ENCODE peak calls at places on chromosomes 12 and 14, in ten cellular contexts. One of them, this sample, is unnamed. For H3K27me3, the result is how much of the 10 kb centered on the place peaks cover.

GRCh38 chr14:32345311-32345771 is 16.2 kb downstream of the AKAP6 start:
- DNase-seq in left lung: no peak
- DNase-seq in adrenal gland: no peak
- DNase-seq in cardiac muscle cell: peak
- DNase-seq in colonic mucosa: peak
- DNase-seq in psoas muscle: no peak
- DNase-seq in neural progenitor cell: no peak
- DNase-seq in WERI-Rb-1: peak
- DNase-seq in CD8-positive, alpha-beta T cell: no peak
- DNase-seq in IMR-90: peak
- DNase-seq in this sample: no peak

GRCh38 chr12:76020281-76020680 is 11.3 kb downstream of the PHLDA1 start:
- DNase-seq in left lung: no peak
- DNase-seq in psoas muscle: peak
- DNase-seq in IMR-90: peak
- DNase-seq in neural progenitor cell: no peak
- DNase-seq in colonic mucosa: no peak
- DNase-seq in CD8-positive, alpha-beta T cell: peak
- DNase-seq in WERI-Rb-1: no peak
- DNase-seq in adrenal gland: no peak
- DNase-seq in cardiac muscle cell: peak
- DNase-seq in this sample: no peak

GRCh38 chr14:54555651-54556050 is 11.3 kb upstream of the SAMD4A start:
- DNase-seq in CD8-positive, alpha-beta T cell: no peak
- DNase-seq in colonic mucosa: no peak
- DNase-seq in cardiac muscle cell: no peak
- DNase-seq in neural progenitor cell: no peak
- DNase-seq in psoas muscle: no peak
- DNase-seq in adrenal gland: no peak
- DNase-seq in left lung: no peak
- DNase-seq in IMR-90: no peak
- DNase-seq in WERI-Rb-1: no peak
- DNase-seq in this sample: no peak

GRCh38 chr12:1046727-1047126 is 55.7 kb downstream of the ERC1 start:
- DNase-seq in CD8-positive, alpha-beta T cell: no peak
- DNase-seq in psoas muscle: no peak
- DNase-seq in IMR-90: no peak
- DNase-seq in neural progenitor cell: no peak
- DNase-seq in WERI-Rb-1: no peak
- DNase-seq in colonic mucosa: no peak
- DNase-seq in cardiac muscle cell: no peak
- DNase-seq in adrenal gland: no peak
- DNase-seq in left lung: no peak
- DNase-seq in this sample: no peak

GRCh38 chr14:52911904-52912303 is 38.9 kb downstream of the FERMT2 start:
- DNase-seq in adrenal gland: no peak
- DNase-seq in WERI-Rb-1: no peak
- DNase-seq in IMR-90: no peak
- DNase-seq in left lung: no peak
- DNase-seq in psoas muscle: no peak
- DNase-seq in colonic mucosa: no peak
- DNase-seq in neural progenitor cell: no peak
- DNase-seq in cardiac muscle cell: no peak
- DNase-seq in CD8-positive, alpha-beta T cell: no peak
- DNase-seq in this sample: no peak

GRCh38 chr12:4858385-4858784 is 51.3 kb upstream of the KCNA1 start:
- DNase-seq in CD8-positive, alpha-beta T cell: no peak
- DNase-seq in IMR-90: no peak
- DNase-seq in psoas muscle: no peak
- DNase-seq in WERI-Rb-1: peak
- DNase-seq in adrenal gland: no peak
- DNase-seq in colonic mucosa: no peak
- DNase-seq in left lung: no peak
- DNase-seq in neural progenitor cell: peak
- DNase-seq in cardiac muscle cell: no peak
- DNase-seq in this sample: peak

GRCh38 chr12:122032570-122032969 is 10.9 kb downstream of the BCL7A start:
- DNase-seq in neural progenitor cell: no peak
- DNase-seq in left lung: no peak
- DNase-seq in IMR-90: no peak
- DNase-seq in psoas muscle: no peak
- DNase-seq in WERI-Rb-1: no peak
- DNase-seq in cardiac muscle cell: no peak
- DNase-seq in colonic mucosa: no peak
- DNase-seq in adrenal gland: no peak
- DNase-seq in CD8-positive, alpha-beta T cell: no peak
- DNase-seq in this sample: no peak

GRCh38 chr14:61321385-61322010 is at the start of gene PRKCH:
- DNase-seq in psoas muscle: peak
- DNase-seq in adrenal gland: peak
- DNase-seq in IMR-90: peak
- DNase-seq in colonic mucosa: peak
- DNase-seq in left lung: peak
- DNase-seq in neural progenitor cell: peak
- DNase-seq in CD8-positive, alpha-beta T cell: peak
- DNase-seq in WERI-Rb-1: peak
- DNase-seq in cardiac muscle cell: peak
- DNase-seq in this sample: peak

GRCh38 chr12:4383304-4383865 is 3.9 kb upstream of the FGF23 start:
- DNase-seq in WERI-Rb-1: peak
- DNase-seq in adrenal gland: no peak
- DNase-seq in CD8-positive, alpha-beta T cell: no peak
- DNase-seq in neural progenitor cell: peak
- DNase-seq in left lung: no peak
- DNase-seq in cardiac muscle cell: no peak
- DNase-seq in IMR-90: no peak
- DNase-seq in colonic mucosa: no peak
- DNase-seq in psoas muscle: no peak
- DNase-seq in this sample: no peak

GRCh38 chr12:78916845-78917480 is 52.4 kb downstream of the SYT1 start:
- DNase-seq in WERI-Rb-1: no peak
- DNase-seq in left lung: no peak
- DNase-seq in CD8-positive, alpha-beta T cell: no peak
- DNase-seq in adrenal gland: no peak
- DNase-seq in neural progenitor cell: no peak
- DNase-seq in cardiac muscle cell: peak
- DNase-seq in IMR-90: peak
- DNase-seq in psoas muscle: no peak
- DNase-seq in colonic mucosa: no peak
- DNase-seq in this sample: no peak

GRCh38 chr12:122006186-122006926 is 15.3 kb upstream of the BCL7A start:
- DNase-seq in CD8-positive, alpha-beta T cell: peak
- DNase-seq in left lung: no peak
- DNase-seq in IMR-90: no peak
- DNase-seq in adrenal gland: no peak
- DNase-seq in neural progenitor cell: no peak
- DNase-seq in cardiac muscle cell: no peak
- DNase-seq in psoas muscle: no peak
- DNase-seq in WERI-Rb-1: no peak
- DNase-seq in colonic mucosa: no peak
- DNase-seq in this sample: no peak

GRCh38 chr12:26198742-26199141 is 3.4 kb downstream of the SSPN start:
- DNase-seq in cardiac muscle cell: peak
- DNase-seq in adrenal gland: peak
- DNase-seq in CD8-positive, alpha-beta T cell: no peak
- DNase-seq in left lung: no peak
- DNase-seq in neural progenitor cell: no peak
- DNase-seq in psoas muscle: peak
- DNase-seq in colonic mucosa: no peak
- DNase-seq in WERI-Rb-1: no peak
- DNase-seq in IMR-90: peak
- DNase-seq in this sample: no peak

GRCh38 chr14:26394114-26394855 is 203.5 kb downstream of the NOVA1 start:
- DNase-seq in cardiac muscle cell: peak
- DNase-seq in CD8-positive, alpha-beta T cell: no peak
- DNase-seq in adrenal gland: no peak
- DNase-seq in WERI-Rb-1: no peak
- DNase-seq in colonic mucosa: no peak
- DNase-seq in IMR-90: peak
- DNase-seq in left lung: no peak
- DNase-seq in neural progenitor cell: peak
- DNase-seq in psoas muscle: no peak
- DNase-seq in this sample: peak

GRCh38 chr14:26401170-26401968 is 196.5 kb downstream of the NOVA1 start:
- DNase-seq in colonic mucosa: no peak
- DNase-seq in cardiac muscle cell: no peak
- DNase-seq in CD8-positive, alpha-beta T cell: no peak
- DNase-seq in psoas muscle: no peak
- DNase-seq in IMR-90: no peak
- DNase-seq in neural progenitor cell: no peak
- DNase-seq in WERI-Rb-1: no peak
- DNase-seq in adrenal gland: no peak
- DNase-seq in left lung: no peak
- DNase-seq in this sample: peak

GRCh38 chr14:26398616-26399015 is 199.2 kb downstream of the NOVA1 start:
- DNase-seq in IMR-90: no peak
- DNase-seq in neural progenitor cell: no peak
- DNase-seq in CD8-positive, alpha-beta T cell: no peak
- DNase-seq in left lung: no peak
- DNase-seq in WERI-Rb-1: no peak
- DNase-seq in cardiac muscle cell: peak
- DNase-seq in psoas muscle: no peak
- DNase-seq in adrenal gland: no peak
- DNase-seq in colonic mucosa: no peak
- DNase-seq in this sample: no peak

GRCh38 chr14:26392498-26392897 is 205.3 kb downstream of the NOVA1 start:
- DNase-seq in psoas muscle: no peak
- DNase-seq in WERI-Rb-1: no peak
- DNase-seq in IMR-90: no peak
- DNase-seq in neural progenitor cell: no peak
- DNase-seq in colonic mucosa: no peak
- DNase-seq in cardiac muscle cell: no peak
- DNase-seq in adrenal gland: no peak
- DNase-seq in left lung: no peak
- DNase-seq in CD8-positive, alpha-beta T cell: no peak
- DNase-seq in this sample: no peak

DNA sequence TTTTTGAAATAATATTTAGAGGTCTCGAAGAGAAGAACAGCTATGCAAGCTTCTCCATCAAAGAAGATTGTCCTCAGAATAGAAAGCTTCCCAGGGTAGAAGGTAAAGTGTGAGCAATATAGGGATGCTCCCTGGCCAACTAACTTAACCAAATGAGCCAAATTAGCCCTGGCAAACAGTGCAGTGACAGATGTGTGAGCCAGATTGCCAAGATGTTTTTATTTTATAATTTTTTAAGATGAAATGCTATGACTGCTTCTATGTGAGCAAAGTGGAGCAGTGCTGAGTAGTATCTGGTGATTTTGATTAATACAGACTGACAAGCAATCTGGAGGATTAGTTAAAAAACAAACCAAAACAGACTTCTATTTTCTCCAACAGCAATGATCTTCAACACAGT is 202.1 kb downstream of the NOVA1 start:
- DNase-seq in neural progenitor cell: no peak
- DNase-seq in IMR-90: no peak
- DNase-seq in psoas muscle: no peak
- DNase-seq in adrenal gland: no peak
- DNase-seq in WERI-Rb-1: no peak
- DNase-seq in CD8-positive, alpha-beta T cell: no peak
- DNase-seq in left lung: no peak
- DNase-seq in cardiac muscle cell: no peak
- DNase-seq in colonic mucosa: no peak
- DNase-seq in this sample: no peak
- H3K27me3 ChIP-seq in neural progenitor cell: under half
- H3K27me3 ChIP-seq in IMR-90: under half
- H3K27me3 ChIP-seq in psoas muscle: under half
- H3K27me3 ChIP-seq in adrenal gland: under half
- H3K27me3 ChIP-seq in WERI-Rb-1: under half
- H3K27me3 ChIP-seq in CD8-positive, alpha-beta T cell: under half
- H3K27me3 ChIP-seq in left lung: under half
- H3K27me3 ChIP-seq in cardiac muscle cell: under half
- H3K27me3 ChIP-seq in colonic mucosa: under half
- H3K27me3 ChIP-seq in this sample: under half

DNA sequence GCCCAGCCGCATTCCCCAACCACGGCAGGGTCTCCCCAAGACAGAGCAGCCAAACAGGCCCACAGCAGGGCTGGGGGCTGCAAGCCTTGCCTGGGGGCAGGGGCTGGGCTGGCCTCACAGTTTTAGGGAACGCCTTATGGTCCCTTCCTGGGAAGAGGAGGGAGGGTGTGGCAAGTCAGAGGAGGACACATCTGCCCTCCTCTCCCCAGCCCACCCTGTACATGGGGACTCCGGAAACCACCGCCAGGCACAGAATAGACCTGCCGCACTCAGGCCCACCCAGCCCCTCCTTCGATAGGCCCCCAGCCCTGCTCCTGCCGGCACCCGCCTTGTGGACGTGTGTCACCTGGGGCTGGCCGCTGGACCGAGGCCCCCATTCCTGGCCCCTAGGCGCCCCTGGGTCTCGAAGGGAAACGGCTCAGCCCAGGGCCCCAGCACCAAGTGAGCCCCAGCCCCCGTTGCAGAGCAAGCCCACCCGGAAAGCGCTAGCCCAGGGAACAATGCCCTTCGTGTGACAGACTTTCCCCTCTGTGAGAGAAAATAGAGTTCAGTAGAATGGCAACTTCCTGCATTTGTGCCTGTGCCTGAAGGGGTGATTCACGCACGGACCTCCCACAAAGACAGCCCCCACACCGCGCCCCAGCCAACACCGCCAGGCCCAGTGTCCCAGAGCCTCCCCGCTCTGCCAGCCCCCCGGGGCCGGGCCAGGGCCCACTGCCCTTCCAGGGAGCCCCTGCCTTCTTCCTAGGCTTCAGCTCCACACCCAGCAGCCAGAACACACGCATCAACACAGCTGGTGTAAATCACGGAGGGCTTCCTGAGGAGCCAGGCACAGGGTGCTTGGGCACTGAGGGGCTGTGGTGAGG is 12.0 kb upstream of the NUDT14 start:
- DNase-seq in CD8-positive, alpha-beta T cell: no peak
- DNase-seq in neural progenitor cell: no peak
- DNase-seq in adrenal gland: no peak
- DNase-seq in psoas muscle: no peak
- DNase-seq in cardiac muscle cell: peak
- DNase-seq in IMR-90: peak
- DNase-seq in WERI-Rb-1: no peak
- DNase-seq in left lung: no peak
- DNase-seq in colonic mucosa: no peak
- DNase-seq in this sample: no peak
- H3K27me3 ChIP-seq in CD8-positive, alpha-beta T cell: under half
- H3K27me3 ChIP-seq in neural progenitor cell: under half
- H3K27me3 ChIP-seq in adrenal gland: under half
- H3K27me3 ChIP-seq in psoas muscle: under half
- H3K27me3 ChIP-seq in cardiac muscle cell: under half
- H3K27me3 ChIP-seq in IMR-90: under half
- H3K27me3 ChIP-seq in WERI-Rb-1: under half
- H3K27me3 ChIP-seq in left lung: half or more
- H3K27me3 ChIP-seq in colonic mucosa: under half
- H3K27me3 ChIP-seq in this sample: under half

GRCh38 chr14:103518416-103519042 is 4.1 kb downstream of the CKB start:
- DNase-seq in cardiac muscle cell: peak
- DNase-seq in psoas muscle: peak
- DNase-seq in CD8-positive, alpha-beta T cell: peak
- DNase-seq in colonic mucosa: peak
- DNase-seq in neural progenitor cell: peak
- DNase-seq in IMR-90: peak
- DNase-seq in adrenal gland: peak
- DNase-seq in left lung: peak
- DNase-seq in WERI-Rb-1: peak
- DNase-seq in this sample: peak
- H3K27me3 ChIP-seq in cardiac muscle cell: under half
- H3K27me3 ChIP-seq in psoas muscle: under half
- H3K27me3 ChIP-seq in CD8-positive, alpha-beta T cell: under half
- H3K27me3 ChIP-seq in colonic mucosa: under half
- H3K27me3 ChIP-seq in neural progenitor cell: under half
- H3K27me3 ChIP-seq in IMR-90: under half
- H3K27me3 ChIP-seq in adrenal gland: under half
- H3K27me3 ChIP-seq in left lung: under half
- H3K27me3 ChIP-seq in WERI-Rb-1: under half
- H3K27me3 ChIP-seq in this sample: under half

GRCh38 chr14:100570726-100571454 is 16.3 kb downstream of the BEGAIN start:
- DNase-seq in CD8-positive, alpha-beta T cell: no peak
- DNase-seq in adrenal gland: no peak
- DNase-seq in WERI-Rb-1: no peak
- DNase-seq in IMR-90: no peak
- DNase-seq in left lung: no peak
- DNase-seq in psoas muscle: no peak
- DNase-seq in cardiac muscle cell: no peak
- DNase-seq in neural progenitor cell: no peak
- DNase-seq in colonic mucosa: no peak
- DNase-seq in this sample: no peak
- H3K27me3 ChIP-seq in CD8-positive, alpha-beta T cell: under half
- H3K27me3 ChIP-seq in adrenal gland: under half
- H3K27me3 ChIP-seq in WERI-Rb-1: under half
- H3K27me3 ChIP-seq in IMR-90: half or more
- H3K27me3 ChIP-seq in left lung: half or more
- H3K27me3 ChIP-seq in psoas muscle: under half
- H3K27me3 ChIP-seq in cardiac muscle cell: half or more
- H3K27me3 ChIP-seq in neural progenitor cell: under half
- H3K27me3 ChIP-seq in colonic mucosa: under half
- H3K27me3 ChIP-seq in this sample: under half

This sample was measured in body of pancreas.